ENCODE peak calls at places on chromosomes 6 and 20, in seven cellular contexts. One of them, this sample, is unnamed.

GRCh38 chr6:126188271-126188909 is 151.5 kb upstream of the CENPW start:
- DNase-seq in colonic mucosa: no peak
- DNase-seq in GM23338: no peak
- DNase-seq in AG04449: peak
- DNase-seq in mammary epithelial cell: peak
- DNase-seq in fibroblast of lung: peak
- DNase-seq in ascending aorta: no peak
- DNase-seq in this sample: no peak

GRCh38 chr6:145015739-145016558 is 719.4 kb downstream of the EPM2A start:
- DNase-seq in AG04449: peak
- DNase-seq in ascending aorta: no peak
- DNase-seq in mammary epithelial cell: peak
- DNase-seq in GM23338: no peak
- DNase-seq in colonic mucosa: no peak
- DNase-seq in fibroblast of lung: peak
- DNase-seq in this sample: no peak

GRCh38 chr6:7594579-7595125 is 4.7 kb downstream of the SNRNP48 start:
- DNase-seq in fibroblast of lung: peak
- DNase-seq in ascending aorta: no peak
- DNase-seq in mammary epithelial cell: no peak
- DNase-seq in GM23338: no peak
- DNase-seq in AG04449: no peak
- DNase-seq in colonic mucosa: no peak
- DNase-seq in this sample: no peak

GRCh38 chr6:106735136-106735535 is 105.8 kb downstream of the QRSL1 start:
- DNase-seq in ascending aorta: no peak
- DNase-seq in mammary epithelial cell: no peak
- DNase-seq in AG04449: no peak
- DNase-seq in colonic mucosa: peak
- DNase-seq in GM23338: peak
- DNase-seq in fibroblast of lung: no peak
- DNase-seq in this sample: no peak

GRCh38 chr6:4809999-4810918 is 34.1 kb downstream of the CDYL start:
- DNase-seq in colonic mucosa: no peak
- DNase-seq in GM23338: no peak
- DNase-seq in ascending aorta: no peak
- DNase-seq in mammary epithelial cell: peak
- DNase-seq in fibroblast of lung: peak
- DNase-seq in AG04449: peak
- DNase-seq in this sample: no peak

GRCh38 chr20:43755390-43755789 is 28.6 kb upstream of the GTSF1L start:
- DNase-seq in fibroblast of lung: peak
- DNase-seq in mammary epithelial cell: no peak
- DNase-seq in colonic mucosa: no peak
- DNase-seq in GM23338: no peak
- DNase-seq in ascending aorta: no peak
- DNase-seq in AG04449: no peak
- DNase-seq in this sample: no peak

GRCh38 chr6:3162565-3163247 is 5.4 kb upstream of the TUBB2A start:
- DNase-seq in AG04449: no peak
- DNase-seq in ascending aorta: no peak
- DNase-seq in colonic mucosa: peak
- DNase-seq in fibroblast of lung: peak
- DNase-seq in GM23338: peak
- DNase-seq in mammary epithelial cell: peak
- DNase-seq in this sample: peak

GRCh38 chr6:110415297-110415916 is at the start of gene DDO:
- DNase-seq in GM23338: no peak
- DNase-seq in colonic mucosa: peak
- DNase-seq in AG04449: no peak
- DNase-seq in mammary epithelial cell: peak
- DNase-seq in fibroblast of lung: peak
- DNase-seq in ascending aorta: peak
- DNase-seq in this sample: no peak

GRCh38 chr6:10413850-10414765 is 766 bp downstream of the TFAP2A start:
- DNase-seq in colonic mucosa: no peak
- DNase-seq in mammary epithelial cell: peak
- DNase-seq in GM23338: peak
- DNase-seq in AG04449: no peak
- DNase-seq in ascending aorta: no peak
- DNase-seq in fibroblast of lung: no peak
- DNase-seq in this sample: peak

GRCh38 chr6:2875840-2876207 is 27.3 kb downstream of the SERPINB9 start:
- DNase-seq in mammary epithelial cell: no peak
- DNase-seq in ascending aorta: no peak
- DNase-seq in colonic mucosa: peak
- DNase-seq in GM23338: peak
- DNase-seq in fibroblast of lung: no peak
- DNase-seq in AG04449: no peak
- DNase-seq in this sample: peak

GRCh38 chr20:63311833-63312243 is 18.9 kb downstream of the COL20A1 start:
- DNase-seq in fibroblast of lung: no peak
- DNase-seq in colonic mucosa: no peak
- DNase-seq in GM23338: no peak
- DNase-seq in AG04449: no peak
- DNase-seq in mammary epithelial cell: no peak
- DNase-seq in ascending aorta: no peak
- DNase-seq in this sample: no peak

GRCh38 chr6:22929228-22929627 is 359.9 kb downstream of the HDGFL1 start:
- DNase-seq in colonic mucosa: no peak
- DNase-seq in ascending aorta: no peak
- DNase-seq in fibroblast of lung: no peak
- DNase-seq in GM23338: no peak
- DNase-seq in mammary epithelial cell: no peak
- DNase-seq in AG04449: no peak
- DNase-seq in this sample: no peak

GRCh38 chr6:149925253-149925973 is 2.5 kb upstream of the RAET1G start:
- DNase-seq in AG04449: no peak
- DNase-seq in fibroblast of lung: peak
- DNase-seq in ascending aorta: no peak
- DNase-seq in mammary epithelial cell: no peak
- DNase-seq in colonic mucosa: peak
- DNase-seq in GM23338: peak
- DNase-seq in this sample: peak

GRCh38 chr6:37061157-37061804 is 55.8 kb downstream of the FGD2 start:
- DNase-seq in fibroblast of lung: no peak
- DNase-seq in GM23338: no peak
- DNase-seq in ascending aorta: no peak
- DNase-seq in mammary epithelial cell: no peak
- DNase-seq in AG04449: no peak
- DNase-seq in colonic mucosa: no peak
- DNase-seq in this sample: no peak

GRCh38 chr6:3534599-3534998 is 77.7 kb upstream of the SLC22A23 start:
- DNase-seq in colonic mucosa: no peak
- DNase-seq in fibroblast of lung: peak
- DNase-seq in ascending aorta: no peak
- DNase-seq in mammary epithelial cell: no peak
- DNase-seq in AG04449: no peak
- DNase-seq in GM23338: no peak
- DNase-seq in this sample: no peak

GRCh38 chr6:13303668-13304017 is 24.7 kb downstream of the TBC1D7 start:
- DNase-seq in fibroblast of lung: peak
- DNase-seq in ascending aorta: no peak
- DNase-seq in AG04449: no peak
- DNase-seq in colonic mucosa: peak
- DNase-seq in mammary epithelial cell: no peak
- DNase-seq in GM23338: no peak
- DNase-seq in this sample: no peak

GRCh38 chr6:105424177-105424783 is 21.4 kb upstream of the PREP start:
- DNase-seq in mammary epithelial cell: peak
- DNase-seq in GM23338: peak
- DNase-seq in AG04449: no peak
- DNase-seq in ascending aorta: no peak
- DNase-seq in fibroblast of lung: peak
- DNase-seq in colonic mucosa: peak
- DNase-seq in this sample: peak

GRCh38 chr6:446418-447366 is 55.1 kb downstream of the IRF4 start:
- DNase-seq in fibroblast of lung: no peak
- DNase-seq in mammary epithelial cell: no peak
- DNase-seq in GM23338: no peak
- DNase-seq in colonic mucosa: no peak
- DNase-seq in AG04449: no peak
- DNase-seq in ascending aorta: no peak
- DNase-seq in this sample: no peak

GRCh38 chr6:117515326-117515725 is 32.9 kb downstream of the DCBLD1 start:
- DNase-seq in mammary epithelial cell: no peak
- DNase-seq in fibroblast of lung: peak
- DNase-seq in colonic mucosa: no peak
- DNase-seq in ascending aorta: no peak
- DNase-seq in GM23338: no peak
- DNase-seq in AG04449: no peak
- DNase-seq in this sample: no peak

GRCh38 chr20:22379472-22379871 is 204.9 kb downstream of the FOXA2 start:
- DNase-seq in GM23338: no peak
- DNase-seq in fibroblast of lung: peak
- DNase-seq in AG04449: no peak
- DNase-seq in ascending aorta: no peak
- DNase-seq in colonic mucosa: no peak
- DNase-seq in mammary epithelial cell: peak
- DNase-seq in this sample: no peak

DNA sequence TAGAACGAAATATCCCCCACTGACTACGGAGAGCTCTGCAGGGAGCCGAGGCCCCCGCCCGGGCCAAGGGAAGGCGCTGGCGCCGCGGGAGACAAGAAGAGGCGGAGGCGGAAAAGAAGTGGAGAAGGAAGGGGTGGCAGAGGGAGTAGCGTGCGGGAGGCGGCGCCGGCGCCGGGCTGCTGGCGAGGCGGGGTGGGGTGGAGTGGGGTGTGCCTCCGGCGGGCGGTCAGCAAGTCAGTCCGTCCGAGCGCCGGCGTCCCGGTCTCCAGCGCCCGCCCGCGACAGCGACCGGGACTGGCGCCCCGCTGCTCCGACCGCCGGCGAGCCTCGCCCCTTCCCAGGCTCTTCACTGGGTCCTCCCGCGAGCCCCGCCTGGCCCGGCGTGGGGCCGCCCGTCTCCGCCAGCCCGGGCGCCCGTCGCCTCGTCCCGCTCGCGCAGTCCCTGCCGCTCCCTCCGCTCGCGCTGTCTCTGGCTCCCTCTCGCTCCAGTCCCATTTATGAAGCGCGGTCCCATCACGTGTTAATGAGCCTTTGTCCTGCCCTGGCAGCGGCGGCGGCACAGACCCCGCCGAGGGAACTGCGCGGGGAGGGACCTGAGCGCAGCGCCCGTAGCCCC is at the start of gene CNR1:
- DNase-seq in fibroblast of lung: peak
- DNase-seq in ascending aorta: no peak
- DNase-seq in AG04449: no peak
- DNase-seq in mammary epithelial cell: peak
- DNase-seq in colonic mucosa: peak
- DNase-seq in GM23338: peak
- DNase-seq in this sample: peak
- TF ChIP-seq CTCF in fibroblast of lung: no peak
- TF ChIP-seq CTCF in ascending aorta: no peak
- TF ChIP-seq CTCF in AG04449: no peak
- TF ChIP-seq CTCF in mammary epithelial cell: no peak
- TF ChIP-seq CTCF in colonic mucosa: no peak
- TF ChIP-seq CTCF in GM23338: no peak
- TF ChIP-seq CTCF in this sample: no peak

DNA sequence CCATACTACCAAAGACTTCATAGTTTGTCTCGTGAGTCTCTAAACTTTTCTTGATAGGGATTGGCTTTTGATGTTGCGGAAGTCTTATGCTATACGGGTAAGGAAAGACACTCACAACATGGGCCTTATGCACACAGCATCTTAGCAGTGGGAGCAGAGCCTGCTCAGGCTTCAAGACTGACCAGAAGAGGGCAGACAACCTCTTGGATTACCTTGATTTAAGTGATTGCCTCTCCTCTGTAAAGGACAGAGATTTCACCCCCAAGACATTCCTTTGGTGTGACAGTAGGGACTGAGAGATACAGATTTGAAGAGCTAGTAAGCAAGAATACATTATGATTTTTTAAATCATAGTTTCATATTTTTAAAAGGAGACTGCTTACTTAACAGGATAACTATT is 71.0 kb upstream of the SAMD3 start:
- DNase-seq in ascending aorta: no peak
- DNase-seq in AG04449: peak
- DNase-seq in mammary epithelial cell: peak
- DNase-seq in fibroblast of lung: peak
- DNase-seq in colonic mucosa: peak
- DNase-seq in GM23338: peak
- DNase-seq in this sample: peak
- TF ChIP-seq CTCF in ascending aorta: peak
- TF ChIP-seq CTCF in AG04449: peak
- TF ChIP-seq CTCF in mammary epithelial cell: peak
- TF ChIP-seq CTCF in fibroblast of lung: peak
- TF ChIP-seq CTCF in colonic mucosa: peak
- TF ChIP-seq CTCF in GM23338: peak
- TF ChIP-seq CTCF in this sample: peak

DNA sequence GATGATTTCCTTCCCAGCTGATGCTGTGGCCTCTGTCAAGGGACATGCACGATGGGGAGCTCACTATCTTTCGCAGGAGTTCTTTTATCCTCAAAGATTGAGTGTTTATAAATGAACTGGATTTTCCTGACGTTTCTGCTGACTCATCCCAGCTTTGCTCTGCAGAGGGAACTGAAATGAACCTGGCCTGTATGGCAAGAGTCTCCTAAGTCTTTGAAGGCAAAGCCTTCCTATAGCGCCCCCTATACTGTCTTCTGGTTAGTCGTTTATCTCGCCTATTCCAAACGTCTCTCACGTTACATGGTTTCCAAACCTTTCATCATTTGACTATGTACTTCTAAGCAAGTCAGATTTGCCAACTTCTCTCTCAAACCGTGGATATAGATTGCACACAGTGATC is 565.3 kb downstream of the KIF16B start:
- DNase-seq in colonic mucosa: no peak
- DNase-seq in fibroblast of lung: peak
- DNase-seq in AG04449: no peak
- DNase-seq in ascending aorta: no peak
- DNase-seq in mammary epithelial cell: no peak
- DNase-seq in GM23338: peak
- DNase-seq in this sample: no peak
- TF ChIP-seq CTCF in colonic mucosa: no peak
- TF ChIP-seq CTCF in fibroblast of lung: no peak
- TF ChIP-seq CTCF in AG04449: no peak
- TF ChIP-seq CTCF in ascending aorta: no peak
- TF ChIP-seq CTCF in mammary epithelial cell: no peak
- TF ChIP-seq CTCF in GM23338: peak
- TF ChIP-seq CTCF in this sample: no peak

DNA sequence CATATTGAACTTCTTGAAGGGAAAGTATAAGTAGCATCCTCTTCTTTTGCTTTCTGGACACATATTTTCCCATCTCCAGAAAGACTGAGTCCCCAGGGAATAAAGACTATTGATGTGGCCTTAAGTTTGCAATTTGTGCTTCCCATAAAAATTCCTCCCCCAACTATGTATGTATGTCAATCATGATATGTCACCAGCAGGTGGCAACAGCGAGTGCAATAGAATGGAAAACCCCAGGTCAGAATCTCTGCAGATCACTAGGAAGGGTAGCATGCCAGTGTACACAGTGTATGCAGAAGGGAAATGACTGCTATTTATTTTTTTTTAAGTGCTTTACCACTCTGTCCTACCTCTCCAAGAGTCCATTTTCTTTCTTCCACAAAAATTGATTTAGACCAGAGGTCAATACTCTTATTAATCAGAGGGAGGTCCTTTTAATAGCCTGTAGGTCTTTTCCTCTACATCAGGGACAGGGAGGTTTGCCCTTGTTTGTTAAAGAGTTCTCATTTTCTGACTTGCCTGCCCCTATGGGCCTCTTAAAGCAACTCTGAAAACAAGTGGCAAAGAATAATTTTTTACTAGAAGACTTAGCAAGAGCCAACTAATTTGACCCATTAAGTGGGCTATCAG is 61.4 kb downstream of the BMP2 start:
- DNase-seq in GM23338: peak
- DNase-seq in AG04449: no peak
- DNase-seq in colonic mucosa: peak
- DNase-seq in ascending aorta: no peak
- DNase-seq in mammary epithelial cell: peak
- DNase-seq in fibroblast of lung: peak
- DNase-seq in this sample: peak
- TF ChIP-seq CTCF in GM23338: peak
- TF ChIP-seq CTCF in AG04449: peak
- TF ChIP-seq CTCF in colonic mucosa: peak
- TF ChIP-seq CTCF in ascending aorta: peak
- TF ChIP-seq CTCF in mammary epithelial cell: peak
- TF ChIP-seq CTCF in fibroblast of lung: peak
- TF ChIP-seq CTCF in this sample: peak